ENCODE peak calls at places on chromosomes 11 and 22, in eight cellular contexts. One of them, this sample, is unnamed.

GRCh38 chr22:39215430-39216142 is 29.2 kb downstream of the PDGFB start:
- DNase-seq in glutamatergic neuron: no peak
- DNase-seq in DMS 273 treated with DMSO at 0.1 percent for 48 hours: no peak
- DNase-seq in astrocyte of the spinal cord: no peak
- DNase-seq in SK-N-SH: no peak
- DNase-seq in astrocyte of the hippocampus: no peak
- DNase-seq in CD8-positive, alpha-beta T cell: no peak
- DNase-seq in T-helper 2 cell: no peak
- DNase-seq in this sample: peak

GRCh38 chr11:44564653-44565007 is 833 bp upstream of the CD82 start:
- DNase-seq in astrocyte of the hippocampus: peak
- DNase-seq in T-helper 2 cell: no peak
- DNase-seq in CD8-positive, alpha-beta T cell: no peak
- DNase-seq in DMS 273 treated with DMSO at 0.1 percent for 48 hours: peak
- DNase-seq in astrocyte of the spinal cord: peak
- DNase-seq in SK-N-SH: no peak
- DNase-seq in glutamatergic neuron: no peak
- DNase-seq in this sample: no peak

GRCh38 chr22:38088723-38089473 is 4.9 kb upstream of the SLC16A8 start:
- DNase-seq in CD8-positive, alpha-beta T cell: no peak
- DNase-seq in T-helper 2 cell: no peak
- DNase-seq in astrocyte of the hippocampus: peak
- DNase-seq in SK-N-SH: peak
- DNase-seq in glutamatergic neuron: peak
- DNase-seq in DMS 273 treated with DMSO at 0.1 percent for 48 hours: no peak
- DNase-seq in astrocyte of the spinal cord: no peak
- DNase-seq in this sample: no peak

GRCh38 chr11:68386331-68386978 is 74.1 kb downstream of the LRP5 start:
- DNase-seq in CD8-positive, alpha-beta T cell: no peak
- DNase-seq in astrocyte of the spinal cord: no peak
- DNase-seq in T-helper 2 cell: no peak
- DNase-seq in SK-N-SH: no peak
- DNase-seq in DMS 273 treated with DMSO at 0.1 percent for 48 hours: no peak
- DNase-seq in astrocyte of the hippocampus: no peak
- DNase-seq in glutamatergic neuron: no peak
- DNase-seq in this sample: no peak

GRCh38 chr11:96105944-96106343 is 182.0 kb upstream of the MTMR2 start:
- DNase-seq in astrocyte of the hippocampus: no peak
- DNase-seq in DMS 273 treated with DMSO at 0.1 percent for 48 hours: no peak
- DNase-seq in CD8-positive, alpha-beta T cell: no peak
- DNase-seq in T-helper 2 cell: no peak
- DNase-seq in astrocyte of the spinal cord: no peak
- DNase-seq in SK-N-SH: no peak
- DNase-seq in glutamatergic neuron: no peak
- DNase-seq in this sample: no peak

GRCh38 chr11:32960553-32961164 is 55.0 kb upstream of the DEPDC7 start:
- DNase-seq in astrocyte of the spinal cord: peak
- DNase-seq in SK-N-SH: peak
- DNase-seq in astrocyte of the hippocampus: peak
- DNase-seq in glutamatergic neuron: no peak
- DNase-seq in T-helper 2 cell: no peak
- DNase-seq in CD8-positive, alpha-beta T cell: no peak
- DNase-seq in DMS 273 treated with DMSO at 0.1 percent for 48 hours: no peak
- DNase-seq in this sample: peak

GRCh38 chr11:7437706-7438105 is 47.6 kb upstream of the OLFML1 start:
- DNase-seq in SK-N-SH: no peak
- DNase-seq in astrocyte of the hippocampus: peak
- DNase-seq in DMS 273 treated with DMSO at 0.1 percent for 48 hours: no peak
- DNase-seq in T-helper 2 cell: no peak
- DNase-seq in astrocyte of the spinal cord: no peak
- DNase-seq in CD8-positive, alpha-beta T cell: no peak
- DNase-seq in glutamatergic neuron: no peak
- DNase-seq in this sample: no peak

GRCh38 chr22:44426981-44427380 is 71.1 kb downstream of the RTL6 start:
- DNase-seq in CD8-positive, alpha-beta T cell: no peak
- DNase-seq in DMS 273 treated with DMSO at 0.1 percent for 48 hours: no peak
- DNase-seq in astrocyte of the spinal cord: no peak
- DNase-seq in glutamatergic neuron: no peak
- DNase-seq in T-helper 2 cell: no peak
- DNase-seq in astrocyte of the hippocampus: no peak
- DNase-seq in SK-N-SH: no peak
- DNase-seq in this sample: no peak

GRCh38 chr11:117868815-117869642 is 7.4 kb downstream of the FXYD6 start:
- DNase-seq in CD8-positive, alpha-beta T cell: no peak
- DNase-seq in astrocyte of the spinal cord: no peak
- DNase-seq in glutamatergic neuron: no peak
- DNase-seq in T-helper 2 cell: no peak
- DNase-seq in SK-N-SH: no peak
- DNase-seq in astrocyte of the hippocampus: no peak
- DNase-seq in DMS 273 treated with DMSO at 0.1 percent for 48 hours: no peak
- DNase-seq in this sample: no peak

GRCh38 chr11:14380947-14381555 is 22.1 kb upstream of the RRAS2 start:
- DNase-seq in T-helper 2 cell: peak
- DNase-seq in SK-N-SH: peak
- DNase-seq in CD8-positive, alpha-beta T cell: peak
- DNase-seq in astrocyte of the hippocampus: peak
- DNase-seq in glutamatergic neuron: peak
- DNase-seq in astrocyte of the spinal cord: peak
- DNase-seq in DMS 273 treated with DMSO at 0.1 percent for 48 hours: peak
- DNase-seq in this sample: peak

GRCh38 chr11:65849366-65849765 is 8.6 kb downstream of the CFL1 start:
- DNase-seq in glutamatergic neuron: no peak
- DNase-seq in astrocyte of the hippocampus: no peak
- DNase-seq in CD8-positive, alpha-beta T cell: no peak
- DNase-seq in T-helper 2 cell: no peak
- DNase-seq in SK-N-SH: peak
- DNase-seq in astrocyte of the spinal cord: no peak
- DNase-seq in DMS 273 treated with DMSO at 0.1 percent for 48 hours: no peak
- DNase-seq in this sample: no peak

GRCh38 chr11:72224587-72225410 is at the start of gene INPPL1:
- DNase-seq in astrocyte of the hippocampus: peak
- DNase-seq in CD8-positive, alpha-beta T cell: peak
- DNase-seq in T-helper 2 cell: no peak
- DNase-seq in astrocyte of the spinal cord: peak
- DNase-seq in DMS 273 treated with DMSO at 0.1 percent for 48 hours: no peak
- DNase-seq in glutamatergic neuron: peak
- DNase-seq in SK-N-SH: peak
- DNase-seq in this sample: peak

GRCh38 chr11:29780756-29781155 is 236.1 kb downstream of the KCNA4 start:
- DNase-seq in T-helper 2 cell: no peak
- DNase-seq in CD8-positive, alpha-beta T cell: no peak
- DNase-seq in SK-N-SH: no peak
- DNase-seq in astrocyte of the hippocampus: peak
- DNase-seq in DMS 273 treated with DMSO at 0.1 percent for 48 hours: no peak
- DNase-seq in glutamatergic neuron: no peak
- DNase-seq in astrocyte of the spinal cord: no peak
- DNase-seq in this sample: no peak

GRCh38 chr11:115926601-115927000 is 422.4 kb upstream of the CADM1 start:
- DNase-seq in DMS 273 treated with DMSO at 0.1 percent for 48 hours: no peak
- DNase-seq in CD8-positive, alpha-beta T cell: no peak
- DNase-seq in glutamatergic neuron: no peak
- DNase-seq in astrocyte of the spinal cord: no peak
- DNase-seq in SK-N-SH: no peak
- DNase-seq in astrocyte of the hippocampus: no peak
- DNase-seq in T-helper 2 cell: no peak
- DNase-seq in this sample: no peak

GRCh38 chr11:69044111-69045013 is 4.4 kb upstream of the TPCN2 start:
- DNase-seq in astrocyte of the hippocampus: peak
- DNase-seq in DMS 273 treated with DMSO at 0.1 percent for 48 hours: peak
- DNase-seq in CD8-positive, alpha-beta T cell: peak
- DNase-seq in T-helper 2 cell: no peak
- DNase-seq in SK-N-SH: peak
- DNase-seq in glutamatergic neuron: no peak
- DNase-seq in astrocyte of the spinal cord: peak
- DNase-seq in this sample: peak

GRCh38 chr22:41403532-41404318 is 22.0 kb downstream of the TEF start:
- DNase-seq in astrocyte of the spinal cord: peak
- DNase-seq in astrocyte of the hippocampus: peak
- DNase-seq in glutamatergic neuron: peak
- DNase-seq in CD8-positive, alpha-beta T cell: peak
- DNase-seq in T-helper 2 cell: peak
- DNase-seq in SK-N-SH: peak
- DNase-seq in DMS 273 treated with DMSO at 0.1 percent for 48 hours: peak
- DNase-seq in this sample: peak

GRCh38 chr11:10514713-10515112 is 26.3 kb downstream of the RNF141 start:
- DNase-seq in astrocyte of the hippocampus: peak
- DNase-seq in T-helper 2 cell: no peak
- DNase-seq in DMS 273 treated with DMSO at 0.1 percent for 48 hours: no peak
- DNase-seq in CD8-positive, alpha-beta T cell: no peak
- DNase-seq in SK-N-SH: no peak
- DNase-seq in glutamatergic neuron: no peak
- DNase-seq in astrocyte of the spinal cord: no peak
- DNase-seq in this sample: no peak

GRCh38 chr11:2730323-2731284 is 30.8 kb upstream of the KCNQ1OT1 start:
- DNase-seq in SK-N-SH: peak
- DNase-seq in T-helper 2 cell: no peak
- DNase-seq in DMS 273 treated with DMSO at 0.1 percent for 48 hours: no peak
- DNase-seq in CD8-positive, alpha-beta T cell: no peak
- DNase-seq in astrocyte of the hippocampus: no peak
- DNase-seq in astrocyte of the spinal cord: no peak
- DNase-seq in glutamatergic neuron: no peak
- DNase-seq in this sample: no peak